ENCODE peak calls at places on chromosomes 16 and 17, in four cellular contexts. One of them, this sample, is unnamed.

GRCh38 chr17:65055708-65056638 is 567 bp downstream of the GNA13 start:
- DNase-seq in foreskin keratinocyte: no peak
- DNase-seq in mammary epithelial cell: peak
- DNase-seq in stomach: peak
- DNase-seq in this sample: no peak

GRCh38 chr16:11429113-11429512 is 83.9 kb downstream of the RMI2 start:
- DNase-seq in foreskin keratinocyte: no peak
- DNase-seq in mammary epithelial cell: no peak
- DNase-seq in stomach: no peak
- DNase-seq in this sample: no peak

GRCh38 chr17:50589112-50589712 is 28.7 kb downstream of the CACNA1G start:
- DNase-seq in foreskin keratinocyte: peak
- DNase-seq in mammary epithelial cell: peak
- DNase-seq in stomach: peak
- DNase-seq in this sample: no peak

GRCh38 chr17:80256034-80256350 is 4.7 kb upstream of the RNF213 start:
- DNase-seq in foreskin keratinocyte: no peak
- DNase-seq in mammary epithelial cell: no peak
- DNase-seq in stomach: no peak
- DNase-seq in this sample: no peak

GRCh38 chr16:57372372-57373116 is at the start of gene CX3CL1:
- DNase-seq in foreskin keratinocyte: no peak
- DNase-seq in mammary epithelial cell: peak
- DNase-seq in stomach: peak
- DNase-seq in this sample: no peak

GRCh38 chr17:62666801-62667591 is 39.5 kb downstream of the MRC2 start:
- DNase-seq in foreskin keratinocyte: no peak
- DNase-seq in mammary epithelial cell: no peak
- DNase-seq in stomach: no peak
- DNase-seq in this sample: no peak

GRCh38 chr16:56470232-56470631 is 18.9 kb downstream of the OGFOD1 start:
- DNase-seq in foreskin keratinocyte: peak
- DNase-seq in mammary epithelial cell: peak
- DNase-seq in stomach: no peak
- DNase-seq in this sample: peak

GRCh38 chr16:87436225-87437172 is 44.4 kb downstream of the MAP1LC3B start:
- DNase-seq in foreskin keratinocyte: no peak
- DNase-seq in mammary epithelial cell: no peak
- DNase-seq in stomach: no peak
- DNase-seq in this sample: no peak

GRCh38 chr17:48625502-48626201 is 506 bp downstream of the HOXB9 start:
- DNase-seq in foreskin keratinocyte: no peak
- DNase-seq in mammary epithelial cell: peak
- DNase-seq in stomach: peak
- DNase-seq in this sample: no peak

GRCh38 chr17:69441179-69441578 is 26.7 kb downstream of the MAP2K6 start:
- DNase-seq in foreskin keratinocyte: no peak
- DNase-seq in mammary epithelial cell: no peak
- DNase-seq in stomach: no peak
- DNase-seq in this sample: no peak

GRCh38 chr16:65422934-65423333 is 301.1 kb upstream of the CDH11 start:
- DNase-seq in foreskin keratinocyte: no peak
- DNase-seq in mammary epithelial cell: no peak
- DNase-seq in stomach: no peak
- DNase-seq in this sample: no peak

GRCh38 chr16:57617604-57618111 is 10.8 kb upstream of the ADGRG1 start:
- DNase-seq in foreskin keratinocyte: no peak
- DNase-seq in mammary epithelial cell: no peak
- DNase-seq in stomach: peak
- DNase-seq in this sample: no peak

GRCh38 chr17:246226-246625 is 64.8 kb upstream of the DOC2B start:
- DNase-seq in foreskin keratinocyte: no peak
- DNase-seq in mammary epithelial cell: no peak
- DNase-seq in stomach: no peak
- DNase-seq in this sample: no peak

GRCh38 chr17:72539981-72540897 is 419.4 kb downstream of the SOX9 start:
- DNase-seq in foreskin keratinocyte: no peak
- DNase-seq in mammary epithelial cell: peak
- DNase-seq in stomach: peak
- DNase-seq in this sample: no peak

GRCh38 chr17:68221786-68222185 is 26.1 kb upstream of the AMZ2 start:
- DNase-seq in foreskin keratinocyte: no peak
- DNase-seq in mammary epithelial cell: no peak
- DNase-seq in stomach: no peak
- DNase-seq in this sample: no peak

GRCh38 chr17:81910840-81911276 is 341 bp downstream of the PCYT2 start:
- DNase-seq in foreskin keratinocyte: no peak
- DNase-seq in mammary epithelial cell: no peak
- DNase-seq in stomach: peak
- DNase-seq in this sample: no peak

GRCh38 chr16:23286131-23286532 is 16.0 kb upstream of the SCNN1B start:
- DNase-seq in foreskin keratinocyte: peak
- DNase-seq in mammary epithelial cell: peak
- DNase-seq in stomach: no peak
- DNase-seq in this sample: peak

GRCh38 chr17:45230410-45230786 is 8.7 kb downstream of the FMNL1 start:
- DNase-seq in foreskin keratinocyte: no peak
- DNase-seq in mammary epithelial cell: no peak
- DNase-seq in stomach: no peak
- DNase-seq in this sample: no peak

GRCh38 chr16:31452631-31453106 is 6.6 kb upstream of the ARMC5 start:
- DNase-seq in foreskin keratinocyte: peak
- DNase-seq in mammary epithelial cell: peak
- DNase-seq in stomach: no peak
- DNase-seq in this sample: peak

GRCh38 chr17:39001703-39002637 is 34.8 kb upstream of the FBXO47 start:
- DNase-seq in foreskin keratinocyte: peak
- DNase-seq in mammary epithelial cell: peak
- DNase-seq in stomach: peak
- DNase-seq in this sample: peak

GRCh38 chr17:3735515-3735914 is 11.8 kb downstream of the HASPIN start:
- DNase-seq in foreskin keratinocyte: no peak
- DNase-seq in mammary epithelial cell: no peak
- DNase-seq in stomach: no peak
- DNase-seq in this sample: no peak

GRCh38 chr17:66647391-66647983 is 187.4 kb upstream of the CACNG5 start:
- DNase-seq in foreskin keratinocyte: no peak
- DNase-seq in mammary epithelial cell: no peak
- DNase-seq in stomach: no peak
- DNase-seq in this sample: no peak

GRCh38 chr16:14117051-14117450 is 45.9 kb downstream of the MRTFB start:
- DNase-seq in foreskin keratinocyte: no peak
- DNase-seq in mammary epithelial cell: no peak
- DNase-seq in stomach: no peak
- DNase-seq in this sample: no peak
- H3K27ac ChIP-seq in foreskin keratinocyte: no peak
- H3K27ac ChIP-seq in mammary epithelial cell: no peak
- H3K27ac ChIP-seq in stomach: no peak
- H3K27ac ChIP-seq in this sample: no peak

DNA sequence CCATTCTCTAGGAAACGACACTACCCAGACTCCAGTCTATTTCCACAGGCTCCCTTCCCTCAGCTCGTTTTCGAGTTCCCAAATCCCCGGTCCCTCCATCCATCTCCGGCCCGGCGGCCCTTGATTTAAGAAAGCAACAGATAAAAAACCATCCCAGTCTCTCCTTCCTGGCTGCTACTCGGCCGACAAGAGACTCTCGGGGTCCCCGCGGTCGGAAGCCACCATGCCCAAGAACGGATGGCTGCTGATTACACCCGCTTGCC is 182 bp downstream of the RPL26 start:
- DNase-seq in foreskin keratinocyte: no peak
- DNase-seq in mammary epithelial cell: no peak
- DNase-seq in stomach: no peak
- DNase-seq in this sample: no peak
- H3K27ac ChIP-seq in foreskin keratinocyte: peak
- H3K27ac ChIP-seq in mammary epithelial cell: peak
- H3K27ac ChIP-seq in stomach: peak
- H3K27ac ChIP-seq in this sample: peak

GRCh38 chr16:7343271-7343670 is 10.6 kb downstream of the RBFOX1 start:
- DNase-seq in foreskin keratinocyte: no peak
- DNase-seq in mammary epithelial cell: no peak
- DNase-seq in stomach: no peak
- DNase-seq in this sample: no peak

GRCh38 chr16:7344806-7345416 is 12.3 kb downstream of the RBFOX1 start:
- DNase-seq in foreskin keratinocyte: no peak
- DNase-seq in mammary epithelial cell: no peak
- DNase-seq in stomach: no peak
- DNase-seq in this sample: no peak

GRCh38 chr16:7340938-7341337 is 8.3 kb downstream of the RBFOX1 start:
- DNase-seq in foreskin keratinocyte: no peak
- DNase-seq in mammary epithelial cell: no peak
- DNase-seq in stomach: no peak
- DNase-seq in this sample: no peak

GRCh38 chr16:7345423-7345822 is 12.8 kb downstream of the RBFOX1 start:
- DNase-seq in foreskin keratinocyte: no peak
- DNase-seq in mammary epithelial cell: no peak
- DNase-seq in stomach: no peak
- DNase-seq in this sample: no peak

DNA sequence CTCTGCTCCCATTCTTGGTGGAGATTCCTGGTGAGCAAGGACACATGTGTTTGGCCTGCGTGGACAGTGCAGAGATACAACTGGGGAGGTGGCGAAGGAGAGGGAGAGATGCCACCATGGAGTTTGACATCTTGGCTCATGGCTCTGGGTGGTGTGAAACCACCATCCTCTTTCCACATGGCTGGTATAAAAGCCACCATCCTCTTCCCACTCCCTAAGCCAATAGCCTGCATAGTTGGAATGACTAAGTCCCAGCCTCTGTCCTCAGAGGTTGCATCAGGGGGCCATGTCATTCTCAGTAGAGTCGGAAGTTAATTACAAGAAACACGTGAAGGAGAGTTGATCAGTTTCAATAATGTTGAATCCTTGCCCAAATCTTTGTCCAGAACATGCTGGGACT is 10.0 kb downstream of the RBFOX1 start:
- DNase-seq in foreskin keratinocyte: no peak
- DNase-seq in mammary epithelial cell: no peak
- DNase-seq in stomach: no peak
- DNase-seq in this sample: no peak
- H3K27ac ChIP-seq in foreskin keratinocyte: no peak
- H3K27ac ChIP-seq in mammary epithelial cell: no peak
- H3K27ac ChIP-seq in stomach: no peak
- H3K27ac ChIP-seq in this sample: no peak

GRCh38 chr16:1164975-1165374 is 12.1 kb downstream of the CACNA1H start:
- DNase-seq in foreskin keratinocyte: no peak
- DNase-seq in mammary epithelial cell: no peak
- DNase-seq in stomach: no peak
- DNase-seq in this sample: no peak

GRCh38 chr16:1165511-1165910 is 12.6 kb downstream of the CACNA1H start:
- DNase-seq in foreskin keratinocyte: no peak
- DNase-seq in mammary epithelial cell: no peak
- DNase-seq in stomach: no peak
- DNase-seq in this sample: no peak

GRCh38 chr16:1162701-1163566 is 10.0 kb downstream of the CACNA1H start:
- DNase-seq in foreskin keratinocyte: no peak
- DNase-seq in mammary epithelial cell: no peak
- DNase-seq in stomach: no peak
- DNase-seq in this sample: no peak

GRCh38 chr16:1163567-1164055 is 10.7 kb downstream of the CACNA1H start:
- DNase-seq in foreskin keratinocyte: no peak
- DNase-seq in mammary epithelial cell: no peak
- DNase-seq in stomach: no peak
- DNase-seq in this sample: no peak

DNA sequence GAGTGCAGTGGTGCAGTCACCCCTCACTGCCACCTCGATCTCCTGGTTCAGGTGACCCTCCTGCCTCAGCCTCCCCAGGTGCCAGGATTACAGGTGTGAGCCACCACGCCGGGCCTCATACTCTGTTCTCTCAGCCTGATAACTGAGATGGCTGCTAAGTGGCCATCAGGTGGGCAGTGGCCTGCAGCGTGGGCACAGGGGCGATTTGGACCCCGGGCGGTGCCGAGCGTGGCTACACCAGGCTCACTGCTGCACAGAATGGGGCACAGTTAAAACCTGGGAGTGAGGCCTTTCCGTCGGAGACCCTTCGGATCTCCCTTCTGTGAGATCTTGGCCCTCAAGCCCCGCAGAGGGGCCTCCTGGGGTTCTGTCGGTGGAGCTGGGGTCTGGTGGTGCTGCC is 11.5 kb downstream of the CACNA1H start:
- DNase-seq in foreskin keratinocyte: no peak
- DNase-seq in mammary epithelial cell: no peak
- DNase-seq in stomach: no peak
- DNase-seq in this sample: no peak
- H3K27ac ChIP-seq in foreskin keratinocyte: no peak
- H3K27ac ChIP-seq in mammary epithelial cell: no peak
- H3K27ac ChIP-seq in stomach: peak
- H3K27ac ChIP-seq in this sample: no peak

DNA sequence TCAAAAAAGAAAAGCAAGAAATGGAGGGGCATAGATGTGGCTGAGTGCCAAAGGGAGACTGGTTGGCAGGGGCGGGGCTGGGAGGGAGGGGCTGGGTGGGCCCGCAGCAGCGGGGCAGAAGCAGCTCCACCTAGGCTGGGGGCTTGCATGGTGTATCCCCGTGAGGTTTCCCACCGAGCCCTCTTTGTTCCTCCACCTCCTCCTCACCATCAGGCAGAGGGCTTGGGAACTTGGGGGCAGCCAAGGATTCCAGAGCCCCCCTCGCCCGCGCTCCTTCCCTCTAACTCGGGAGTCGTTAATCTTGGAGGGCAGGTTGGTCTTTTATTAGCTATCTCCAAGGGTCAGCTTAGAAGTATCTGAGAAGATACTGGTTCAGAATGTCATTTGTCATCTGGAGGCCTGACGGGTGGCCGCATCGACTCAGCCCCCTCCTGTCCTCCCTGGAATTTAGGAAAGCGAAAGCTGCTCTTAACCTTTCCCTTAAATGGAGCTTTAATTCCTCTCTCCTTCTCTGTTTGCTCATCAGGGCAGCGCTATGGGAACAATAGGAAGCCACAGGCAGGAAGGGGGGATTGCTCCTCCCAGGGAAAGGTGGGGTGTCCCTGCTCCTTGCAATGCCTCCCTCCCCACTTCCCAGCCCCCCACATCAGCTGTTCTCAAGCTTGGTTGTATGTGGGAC is 274.3 kb upstream of the XYLT1 start:
- DNase-seq in foreskin keratinocyte: no peak
- DNase-seq in mammary epithelial cell: no peak
- DNase-seq in stomach: no peak
- DNase-seq in this sample: no peak
- H3K27ac ChIP-seq in foreskin keratinocyte: no peak
- H3K27ac ChIP-seq in mammary epithelial cell: no peak
- H3K27ac ChIP-seq in stomach: peak
- H3K27ac ChIP-seq in this sample: no peak

GRCh38 chr16:79721186-79721745 is 120.7 kb upstream of the MAF start:
- DNase-seq in foreskin keratinocyte: no peak
- DNase-seq in mammary epithelial cell: no peak
- DNase-seq in stomach: no peak
- DNase-seq in this sample: no peak
- H3K27ac ChIP-seq in foreskin keratinocyte: no peak
- H3K27ac ChIP-seq in mammary epithelial cell: no peak
- H3K27ac ChIP-seq in stomach: peak
- H3K27ac ChIP-seq in this sample: no peak